ENCODE peak calls at places on chromosomes 5 and 9, in ten cellular contexts. H is CD8-positive, alpha-beta T cell; O is DND-41; Q is CD4-positive, CD25-positive, alpha-beta regulatory T cell; M is retinal pigment epithelial cell; A is fibroblast of lung; W is right lobe of liver; J is WERI-Rb-1; C is cardiac muscle cell; L is uterus. P is an unnamed sample.

GRCh38 chr9:120242397-120242796 is 337.6 kb downstream of the CDK5RAP2 start:
- DNase-seq in H (no peak), O (no peak), Q (no peak), M (no peak), A (no peak), W (no peak), J (peak; percentile 79), C (no peak), L (no peak), P (no peak)

GRCh38 chr5:145237843-145238242 is 597.3 kb downstream of the PRELID2 start:
- DNase-seq in H (no peak), O (peak; percentile 30), Q (no peak), M (peak; percentile 52), A (peak; percentile 66), W (no peak), J (peak; percentile 69), C (peak; percentile 86), L (no peak), P (no peak)

GRCh38 chr5:140785905-140786686 is at the start of gene PCDHA1:
- DNase-seq in H (no peak), O (no peak), Q (no peak), M (no peak), A (no peak), W (no peak), J (no peak), C (no peak), L (no peak), P (no peak)

GRCh38 chr9:89766981-89767380 is 162.2 kb downstream of the GADD45G start:
- DNase-seq in H (no peak), O (no peak), Q (no peak), M (no peak), A (no peak), W (no peak), J (no peak), C (no peak), L (no peak), P (no peak)

GRCh38 chr5:110402562-110402961 is 323.9 kb downstream of the TMEM232 start:
- DNase-seq in H (no peak), O (no peak), Q (no peak), M (no peak), A (no peak), W (no peak), J (no peak), C (no peak), L (no peak), P (no peak)

GRCh38 chr5:96817496-96817895 is 9.8 kb upstream of the ERAP1 start:
- DNase-seq in H (no peak), O (peak; percentile 63), Q (no peak), M (no peak), A (no peak), W (no peak), J (no peak), C (no peak), L (no peak), P (no peak)

GRCh38 chr5:458547-459353 is 15.8 kb downstream of the EXOC3 start:
- DNase-seq in H (no peak), O (no peak), Q (no peak), M (peak; percentile 86), A (no peak), W (no peak), J (peak; percentile 1), C (no peak), L (no peak), P (no peak)

GRCh38 chr5:83895860-83896259 is 175.2 kb upstream of the HAPLN1 start:
- DNase-seq in H (no peak), O (no peak), Q (no peak), M (no peak), A (peak; percentile 15), W (no peak), J (no peak), C (no peak), L (no peak), P (no peak)

GRCh38 chr5:61657010-61657409 is 325.0 kb downstream of the ZSWIM6 start:
- DNase-seq in H (no peak), O (no peak), Q (no peak), M (no peak), A (no peak), W (no peak), J (no peak), C (no peak), L (no peak), P (no peak)

GRCh38 chr9:122277285-122277897 is 12.7 kb downstream of the MRRF start:
- DNase-seq in H (no peak), O (no peak), Q (no peak), M (no peak), A (no peak), W (no peak), J (no peak), C (no peak), L (no peak), P (no peak)

GRCh38 chr9:134171316-134172197 is 7.2 kb upstream of the RNU6ATAC start:
- DNase-seq in H (no peak), O (no peak), Q (no peak), M (no peak), A (peak; percentile 70), W (peak; percentile 64), J (no peak), C (no peak), L (no peak), P (no peak)

GRCh38 chr5:32193591-32193990 is 19.5 kb upstream of the GOLPH3 start:
- DNase-seq in H (no peak), O (no peak), Q (no peak), M (peak; percentile 84), A (peak; percentile 91), W (peak; percentile 93), J (no peak), C (no peak), L (peak; percentile 52), P (peak; percentile 89)
- H3K4me3 ChIP-seq in H (no peak overlapping the region), O (no peak overlapping the region), Q (no peak overlapping the region), M (no peak overlapping the region), A (no peak overlapping the region), W (peak overlapping the region; percentile 8), J (no peak overlapping the region), C (no peak overlapping the region), L (no peak overlapping the region), P (no peak overlapping the region)

GRCh38 chr9:97531750-97532383 is 30.4 kb downstream of the TMOD1 start:
- DNase-seq in H (no peak), O (no peak), Q (no peak), M (no peak), A (no peak), W (no peak), J (no peak), C (no peak), L (no peak), P (no peak)
- H3K4me3 ChIP-seq in H (no peak overlapping the region), O (no peak overlapping the region), Q (no peak overlapping the region), M (no peak overlapping the region), A (no peak overlapping the region), W (no peak overlapping the region), J (no peak overlapping the region), C (no peak overlapping the region), L (no peak overlapping the region), P (no peak overlapping the region)

DNA sequence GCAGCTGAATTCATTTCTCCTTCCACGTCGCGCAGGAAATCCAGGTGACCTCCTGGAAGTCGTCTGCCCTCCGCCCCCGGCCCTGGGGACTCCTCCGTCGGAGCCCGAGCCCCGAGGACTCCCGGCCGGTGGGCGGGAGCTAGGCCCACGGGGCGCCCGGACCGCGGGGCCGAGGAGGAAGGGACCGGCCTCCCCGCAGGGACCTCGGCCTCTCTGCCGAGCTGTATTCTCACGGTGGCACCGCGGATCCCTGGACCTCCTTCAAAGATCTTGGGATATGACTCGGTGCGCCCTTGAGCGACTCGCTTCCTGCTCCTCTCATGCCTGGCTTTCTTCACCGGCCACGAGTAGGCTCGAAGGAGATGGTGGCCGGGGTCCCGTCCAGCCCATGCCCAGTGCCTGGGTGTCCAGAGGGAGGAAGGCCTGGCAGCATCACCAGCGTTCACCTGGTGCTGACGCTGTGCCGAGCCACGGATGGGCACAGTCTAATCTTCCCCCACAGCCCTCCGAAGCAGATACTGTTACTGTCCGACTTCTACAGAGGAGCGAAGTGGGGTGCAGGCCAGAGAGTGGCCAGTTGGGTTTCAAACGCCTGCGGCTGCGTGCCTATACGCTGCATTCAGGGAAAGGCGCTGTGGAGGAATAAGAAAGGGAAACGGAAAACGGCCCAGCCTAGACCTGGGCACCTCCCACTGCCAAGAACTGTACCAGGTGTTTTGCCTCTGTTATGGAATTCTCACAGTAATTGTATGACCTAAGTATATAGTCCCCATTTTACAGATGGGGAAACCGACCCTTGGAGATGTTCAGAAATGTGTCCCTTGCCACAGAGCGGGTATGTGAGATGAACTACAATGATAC is 47.3 kb downstream of the PAX5 start:
- DNase-seq in H (no peak), O (no peak), Q (no peak), M (no peak), A (no peak), W (no peak), J (no peak), C (no peak), L (no peak), P (no peak)
- H3K4me3 ChIP-seq in H (no peak overlapping the region), O (no peak overlapping the region), Q (no peak overlapping the region), M (no peak overlapping the region), A (no peak overlapping the region), W (no peak overlapping the region), J (no peak overlapping the region), C (peak overlapping the region; percentile 18), L (no peak overlapping the region), P (no peak overlapping the region)

GRCh38 chr5:170297589-170298462 is at the start of gene LCP2:
- DNase-seq in H (no peak), O (peak; percentile 77), Q (peak; percentile 52), M (no peak), A (no peak), W (no peak), J (no peak), C (no peak), L (no peak), P (no peak)
- H3K4me3 ChIP-seq in H (peak within 1 kb of the TSS; percentile 87), O (peak within 1 kb of the TSS; percentile 46), Q (peak within 1 kb of the TSS; percentile 99), M (no peak within 1 kb of the TSS), A (no peak within 1 kb of the TSS), W (peak within 1 kb of the TSS; percentile 40), J (no peak within 1 kb of the TSS), C (no peak within 1 kb of the TSS), L (no peak within 1 kb of the TSS), P (no peak within 1 kb of the TSS)

P was measured in skeletal muscle cell.